ENCODE peak calls at places on chromosomes 12 and 14, in seven cellular contexts. G is tibial artery, J is B cell, I is cardiac fibroblast, D is DMS153, Y is heart left ventricle, U is D341Med. H is an unnamed sample.

GRCh38 chr12:106586803-106587684 is 4.2 kb downstream of the RFX4 start:
- DNase-seq in I (no peak), D (no peak), G (no peak), J (no peak), U (peak), Y (no peak), H (no peak)

GRCh38 chr12:104720346-104721064 is 237.6 kb downstream of the SLC41A2 start:
- DNase-seq in U (no peak), J (peak), G (no peak), I (peak), Y (peak), D (no peak), H (no peak)

GRCh38 chr12:102702447-102703114 is 214.5 kb downstream of the PAH start:
- DNase-seq in G (no peak), J (peak), I (peak), D (no peak), U (peak), Y (no peak), H (peak)

GRCh38 chr12:65892905-65893304 is 68.6 kb downstream of the HMGA2 start:
- DNase-seq in I (peak), Y (no peak), D (no peak), U (no peak), J (no peak), G (no peak), H (peak)

GRCh38 chr14:53399057-53399456 is 245.9 kb upstream of the DDHD1 start:
- DNase-seq in U (no peak), J (no peak), I (peak), G (no peak), D (no peak), Y (no peak), H (peak)

GRCh38 chr14:48253020-48253419 is 577.6 kb upstream of the MDGA2 start:
- DNase-seq in Y (no peak), I (no peak), U (no peak), J (no peak), G (no peak), D (no peak), H (no peak)

GRCh38 chr12:124386059-124386458 is 91.2 kb downstream of the RFLNA start:
- DNase-seq in U (no peak), G (no peak), D (no peak), J (no peak), I (peak), Y (peak), H (no peak)

GRCh38 chr14:67438969-67439368 is 27.0 kb upstream of the PLEK2 start:
- DNase-seq in D (no peak), U (no peak), Y (no peak), J (no peak), G (no peak), I (no peak), H (no peak)

GRCh38 chr12:31773867-31774266 is 45.0 kb upstream of the AMN1 start:
- DNase-seq in U (no peak), J (peak), I (peak), Y (no peak), G (no peak), D (no peak), H (no peak)

GRCh38 chr14:104235686-104236085 is 97.3 kb downstream of the KIF26A start:
- DNase-seq in I (no peak), Y (no peak), D (no peak), G (peak), J (peak), U (no peak), H (no peak)

GRCh38 chr14:63853831-63854293 is 1.1 kb downstream of the SYNE2 start:
- DNase-seq in I (peak), G (peak), Y (peak), J (peak), U (peak), D (peak), H (peak)

GRCh38 chr14:100140452-100141132 is 18.9 kb downstream of the DEGS2 start:
- DNase-seq in Y (no peak), I (no peak), J (no peak), G (no peak), D (no peak), U (no peak), H (peak)

GRCh38 chr12:1932264-1932777 is 13.9 kb upstream of the CACNA2D4 start:
- DNase-seq in Y (peak), G (peak), U (no peak), J (no peak), I (no peak), D (no peak), H (no peak)

GRCh38 chr14:64688028-64688427 is 16.2 kb upstream of the PLEKHG3 start:
- DNase-seq in J (no peak), D (no peak), G (no peak), Y (no peak), U (no peak), I (no peak), H (no peak)

GRCh38 chr12:65902504-65902903 is 78.2 kb downstream of the HMGA2 start:
- DNase-seq in G (no peak), D (no peak), I (peak), U (no peak), Y (no peak), J (no peak), H (peak)

GRCh38 chr12:101891462-101891971 is 14.1 kb downstream of the DRAM1 start:
- DNase-seq in G (no peak), I (peak), D (peak), Y (no peak), U (no peak), J (peak), H (peak)

GRCh38 chr12:110001596-110001995 is 2.4 kb downstream of the ANKRD13A start:
- DNase-seq in Y (no peak), D (no peak), U (no peak), G (no peak), J (no peak), I (peak), H (peak)

GRCh38 chr12:6285063-6285477 is 25.4 kb upstream of the PLEKHG6 start:
- DNase-seq in D (peak), J (peak), Y (no peak), U (peak), I (peak), G (no peak), H (peak)

GRCh38 chr14:58152569-58152857 is 500 bp upstream of the ARMH4 start:
- DNase-seq in U (no peak), J (no peak), I (no peak), D (no peak), G (no peak), Y (no peak), H (no peak)

GRCh38 chr12:131618303-131618658 is 92.6 kb upstream of the SFSWAP start:
- DNase-seq in I (no peak), J (no peak), Y (no peak), D (no peak), G (no peak), U (no peak), H (no peak)

GRCh38 chr14:72049462-72049861 is 117.2 kb downstream of the RGS6 start:
- DNase-seq in J (no peak), D (no peak), Y (no peak), I (no peak), U (no peak), G (no peak), H (peak)

GRCh38 chr14:24113379-24113800 is 1.2 kb upstream of the DCAF11 start:
- DNase-seq in D (no peak), Y (no peak), I (no peak), U (no peak), G (no peak), J (no peak), H (no peak)

GRCh38 chr12:2997989-2998670 is 38.9 kb downstream of the TEAD4 start:
- DNase-seq in U (no peak), Y (no peak), I (no peak), J (no peak), G (no peak), D (no peak), H (no peak)

GRCh38 chr12:15899282-15899870 is 11.8 kb upstream of the DERA start:
- DNase-seq in U (no peak), D (peak), J (no peak), G (no peak), I (peak), Y (no peak), H (peak)

GRCh38 chr12:49612210-49612609 is 6.8 kb upstream of the FAM186B start:
- DNase-seq in D (no peak), I (no peak), G (no peak), Y (no peak), U (no peak), J (no peak), H (no peak)

GRCh38 chr14:50821471-50822464 is 9.2 kb downstream of the NIN start:
- DNase-seq in D (no peak), U (no peak), G (no peak), Y (no peak), J (no peak), I (no peak), H (peak)

GRCh38 chr12:31584782-31585181 is 6.2 kb downstream of the DENND5B start:
- DNase-seq in Y (no peak), U (no peak), G (no peak), J (no peak), I (no peak), D (no peak), H (no peak)

GRCh38 chr12:15601210-15601800 is 187.9 kb downstream of the EPS8 start:
- DNase-seq in G (no peak), I (peak), U (no peak), Y (no peak), D (no peak), J (no peak), H (peak)

GRCh38 chr14:63573579-63573978 is 30.4 kb upstream of the PPP2R5E start:
- DNase-seq in I (peak), J (no peak), Y (no peak), G (no peak), D (no peak), U (no peak), H (peak)

GRCh38 chr14:105919458-105920150 is 393.2 kb downstream of the TMEM121 start:
- DNase-seq in G (peak), D (no peak), Y (no peak), J (no peak), I (no peak), U (no peak), H (no peak)

GRCh38 chr12:3250034-3250433 is 172.9 kb downstream of the TSPAN9 start:
- DNase-seq in G (no peak), U (no peak), Y (peak), I (no peak), J (no peak), D (no peak), H (no peak)

GRCh38 chr14:32513571-32514009 is 184.5 kb downstream of the AKAP6 start:
- DNase-seq in J (no peak), D (no peak), I (peak), U (no peak), Y (no peak), G (no peak), H (peak)

GRCh38 chr12:11482955-11483354 is 87.6 kb upstream of the PRB2 start:
- DNase-seq in D (no peak), I (peak), G (no peak), U (no peak), J (no peak), Y (no peak), H (peak)

H was measured in bronchial epithelial cell.